ENCODE peak calls at places on chromosomes 1 and 21, in six cellular contexts. P is GM12891, Y is HepG2, F is K562, W is GM12878, X is H1. B is an unnamed sample.

GRCh38 chr21:45522381-45522780 is 19.9 kb downstream of the SLC19A1 start:
- DNase-seq in W (no peak), Y (no peak), P (no peak), F (no peak), X (no peak), B (no peak)

GRCh38 chr21:45539046-45539795 is 3.0 kb downstream of the SLC19A1 start:
- DNase-seq in X (no peak), P (no peak), Y (no peak), F (no peak), W (no peak), B (no peak)

GRCh38 chr1:68255301-68255700 is 23.0 kb upstream of the WLS start:
- DNase-seq in W (no peak), X (no peak), P (no peak), F (no peak), Y (no peak), B (no peak)

GRCh38 chr1:42318601-42319000 is 16.4 kb downstream of the FOXJ3 start:
- DNase-seq in F (no peak), Y (no peak), X (no peak), P (no peak), W (no peak), B (no peak)

GRCh38 chr21:43770066-43770655 is 5.9 kb downstream of the CSTB start:
- DNase-seq in F (no peak), P (no peak), W (no peak), X (no peak), Y (no peak), B (no peak)

GRCh38 chr1:16226495-16227179 is 10.3 kb downstream of the CPLANE2 start:
- DNase-seq in W (no peak), F (no peak), Y (no peak), X (no peak), P (no peak), B (no peak)

GRCh38 chr1:103457856-103458255 is 67.6 kb upstream of the RNPC3 start:
- DNase-seq in F (no peak), W (no peak), X (peak), P (no peak), Y (no peak), B (no peak)

GRCh38 chr1:3482590-3482899 is 28.1 kb downstream of the ARHGEF16 start:
- DNase-seq in Y (no peak), W (no peak), X (no peak), F (peak), P (peak), B (peak)

GRCh38 chr1:199931666-199932377 is 95.7 kb upstream of the NR5A2 start:
- DNase-seq in Y (peak), F (peak), P (no peak), X (no peak), W (no peak), B (no peak)

GRCh38 chr1:119732465-119733168 is 20.9 kb downstream of the PHGDH start:
- DNase-seq in Y (no peak), P (no peak), F (no peak), X (no peak), W (no peak), B (no peak)

GRCh38 chr1:65564493-65564892 is 144.0 kb downstream of the LEPR start:
- DNase-seq in Y (no peak), W (no peak), P (no peak), F (no peak), X (no peak), B (no peak)

GRCh38 chr1:203519053-203519770 is 25.3 kb downstream of the OPTC start:
- DNase-seq in P (no peak), F (no peak), X (peak), W (no peak), Y (no peak), B (no peak)

GRCh38 chr1:96997717-96998116 is 276.1 kb downstream of the PTBP2 start:
- DNase-seq in F (no peak), P (no peak), Y (no peak), W (no peak), X (no peak), B (no peak)

GRCh38 chr1:41408691-41409090 is 47.5 kb downstream of the FOXO6 start:
- DNase-seq in X (no peak), P (no peak), F (no peak), W (no peak), Y (no peak), B (no peak)

GRCh38 chr1:225651376-225651871 is 1.5 kb downstream of the ENAH start:
- DNase-seq in F (no peak), P (no peak), W (no peak), Y (no peak), X (no peak), B (no peak)

GRCh38 chr21:29501451-29501850 is 202.7 kb downstream of the BACH1 start:
- DNase-seq in X (no peak), W (no peak), F (no peak), P (no peak), Y (no peak), B (no peak)

GRCh38 chr1:28037946-28038345 is 50.5 kb downstream of the EYA3 start:
- DNase-seq in P (no peak), F (no peak), Y (no peak), W (no peak), X (no peak), B (no peak)

GRCh38 chr1:13826591-13826990 is 126.6 kb downstream of the PRDM2 start:
- DNase-seq in P (no peak), W (no peak), X (no peak), F (no peak), Y (no peak), B (no peak)

GRCh38 chr1:41102208-41102607 is 80.7 kb upstream of the SLFNL1 start:
- DNase-seq in Y (no peak), W (no peak), X (no peak), F (no peak), P (no peak), B (no peak)

GRCh38 chr21:32653326-32653901 is 41.2 kb upstream of the CFAP298 start:
- DNase-seq in P (peak), W (no peak), Y (peak), F (peak), X (no peak), B (no peak)

GRCh38 chr1:44037154-44037553 is 5.9 kb upstream of the SLC6A9 start:
- DNase-seq in X (no peak), P (no peak), F (no peak), W (no peak), Y (no peak), B (no peak)

GRCh38 chr1:65077369-65077768 is 70.6 kb upstream of the AK4 start:
- DNase-seq in F (no peak), P (no peak), Y (no peak), X (no peak), W (no peak), B (no peak)

GRCh38 chr1:201166964-201167624 is 12.8 kb upstream of the TMEM9 start:
- DNase-seq in W (no peak), X (no peak), Y (no peak), P (no peak), F (peak), B (no peak)

DNA sequence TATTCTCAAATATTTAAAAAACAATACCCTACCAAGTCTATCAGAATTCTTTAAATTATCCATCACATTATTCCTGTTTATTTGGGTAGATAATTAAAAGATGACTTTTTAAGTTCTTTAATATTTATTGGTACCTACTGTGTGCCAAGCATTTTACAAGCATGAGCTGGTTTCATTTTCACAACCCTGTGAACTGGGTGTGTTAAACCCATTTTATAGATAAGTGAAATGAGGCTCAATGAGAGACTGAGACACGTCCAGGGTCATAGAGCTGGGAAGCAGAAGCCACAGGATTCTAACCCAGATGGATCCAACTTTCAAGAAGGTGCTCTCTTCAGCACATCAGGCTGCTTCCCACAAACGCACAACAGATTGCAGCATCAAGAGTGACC is 12.3 kb downstream of the LRRN2 start:
- DNase-seq in P (no peak), X (no peak), W (no peak), F (no peak), Y (no peak), B (no peak)
- TF ChIP-seq POLR2AphosphoS5 in P (no peak), X (no peak), W (no peak), F (no peak), Y (no peak), B (no peak)

GRCh38 chr1:246065592-246065991 is 441.5 kb downstream of the SMYD3 start:
- DNase-seq in P (no peak), W (no peak), F (no peak), X (no peak), Y (no peak), B (no peak)

GRCh38 chr1:246068113-246068512 is 439.0 kb downstream of the SMYD3 start:
- DNase-seq in P (no peak), F (no peak), X (no peak), W (no peak), Y (no peak), B (no peak)

GRCh38 chr1:246067432-246068021 is 439.6 kb downstream of the SMYD3 start:
- DNase-seq in F (no peak), P (no peak), Y (no peak), W (no peak), X (no peak), B (no peak)

GRCh38 chr1:246064891-246065290 is 442.2 kb downstream of the SMYD3 start:
- DNase-seq in X (no peak), F (no peak), Y (peak), W (no peak), P (no peak), B (no peak)

GRCh38 chr1:246066553-246066952 is 440.5 kb downstream of the SMYD3 start:
- DNase-seq in X (peak), W (no peak), P (no peak), F (no peak), Y (no peak), B (no peak)
- TF ChIP-seq TAF1 in X (no peak), W (no peak), P (no peak), F (no peak), Y (no peak), B (no peak)

DNA sequence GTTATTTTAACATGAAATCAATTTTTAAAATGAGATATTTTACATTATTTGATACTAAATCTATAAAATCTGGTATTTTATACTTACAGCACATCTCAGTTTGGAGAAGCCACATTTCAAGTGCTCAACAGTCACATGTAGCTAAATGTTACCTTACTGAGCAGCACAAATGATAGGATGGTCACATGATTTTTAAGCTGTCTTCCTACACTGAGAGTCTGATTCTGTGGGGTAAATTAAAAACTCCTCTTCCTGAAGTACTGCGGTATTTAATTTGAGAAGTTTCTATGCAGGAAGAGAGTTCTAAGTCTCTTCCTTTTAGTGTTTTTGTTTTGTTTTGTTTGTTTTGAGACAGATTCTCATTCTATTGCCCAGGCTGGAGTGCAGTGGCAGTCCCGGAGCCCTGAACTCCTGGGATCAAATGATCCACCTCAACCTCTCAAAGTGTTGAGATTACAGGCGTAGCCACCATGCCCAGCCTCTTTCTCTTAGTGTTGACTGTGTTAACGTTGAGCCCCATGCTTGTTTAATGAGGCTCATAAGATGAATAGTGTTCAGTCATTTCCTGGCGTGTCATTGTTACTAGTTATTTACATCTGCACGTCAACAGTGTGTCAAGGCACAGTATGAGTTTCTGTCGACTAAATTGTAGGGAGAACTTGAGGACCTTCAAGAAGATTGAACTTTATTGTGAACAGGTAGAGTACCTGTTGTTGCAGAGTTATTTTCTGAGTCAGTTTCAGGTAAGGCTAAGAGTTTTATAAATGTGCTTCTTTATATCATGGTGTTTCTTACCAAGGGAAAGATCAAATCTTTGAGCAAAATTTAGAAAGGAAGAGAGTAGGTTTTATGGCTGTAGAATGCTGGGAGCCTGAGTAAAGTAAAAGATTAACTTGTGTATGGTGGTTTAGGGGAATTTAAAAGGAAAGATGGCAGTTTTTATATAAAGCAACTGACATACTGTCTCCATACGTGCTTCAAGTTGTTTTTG is 3.3 kb downstream of the CNST start:
- DNase-seq in F (no peak), W (no peak), Y (no peak), P (no peak), X (no peak), B (no peak)
- TF ChIP-seq POLR2A in F (peak), W (no peak), Y (no peak), P (peak), X (no peak), B (no peak)

GRCh38 chr21:26819944-26820343 is 25.3 kb downstream of the ADAMTS1 start:
- DNase-seq in W (no peak), X (no peak), F (no peak), Y (no peak), P (no peak), B (no peak)
- TF ChIP-seq POLR2AphosphoS5 in W (no peak), X (no peak), F (no peak), Y (no peak), P (no peak), B (no peak)

B was measured in GM12892.